ENCODE peak calls at places on chromosomes 13 and 19, in seven cellular contexts. D, W, Z, L, H, Q and T are unnamed samples.

GRCh38 chr13:27211771-27212364 is 39.5 kb upstream of the RPL21 start:
- DNase-seq in H (no peak), W (peak), Q (no peak), D (no peak), L (no peak), Z (peak), T (no peak)

GRCh38 chr19:58479736-58480480 is 3.8 kb downstream of the ZNF446 start:
- DNase-seq in D (no peak), L (no peak), H (no peak), Z (no peak), W (no peak), Q (no peak), T (no peak)

GRCh38 chr19:43807651-43808050 is 5.4 kb upstream of the LYPD5 start:
- DNase-seq in W (no peak), Q (no peak), D (no peak), H (no peak), Z (no peak), L (no peak), T (no peak)

GRCh38 chr19:46081928-46082727 is 41.3 kb upstream of the IGFL4 start:
- DNase-seq in Z (no peak), Q (no peak), W (no peak), D (no peak), H (peak), L (no peak), T (no peak)

GRCh38 chr13:30308548-30308947 is 1.2 kb upstream of the KATNAL1 start:
- DNase-seq in L (no peak), Q (no peak), Z (no peak), H (peak), D (no peak), W (peak), T (no peak)

GRCh38 chr13:35389535-35389934 is 87.0 kb downstream of the MAB21L1 start:
- DNase-seq in Q (no peak), Z (no peak), H (no peak), W (no peak), L (no peak), D (no peak), T (no peak)

GRCh38 chr19:23403581-23404324 is 8.5 kb upstream of the ZNF91 start:
- DNase-seq in Q (no peak), Z (no peak), W (no peak), D (no peak), H (peak), L (no peak), T (no peak)

GRCh38 chr13:68128297-68128915 is 898.3 kb upstream of the PCDH9 start:
- DNase-seq in H (no peak), L (no peak), W (no peak), Q (no peak), D (no peak), Z (no peak), T (no peak)

GRCh38 chr13:102251817-102252216 is 150.0 kb downstream of the FGF14 start:
- DNase-seq in L (no peak), D (no peak), Z (no peak), Q (no peak), W (no peak), H (no peak), T (no peak)

GRCh38 chr19:36514012-36514612 is 14.0 kb downstream of the ZNF260 start:
- DNase-seq in Q (no peak), H (no peak), D (no peak), W (no peak), L (no peak), Z (no peak), T (no peak)

GRCh38 chr19:54448037-54448773 is 794 bp upstream of the LENG8 start:
- DNase-seq in H (peak), W (no peak), Q (peak), Z (peak), L (peak), D (peak), T (peak)

GRCh38 chr19:18833849-18834643 is 2.3 kb downstream of the UPF1 start:
- DNase-seq in H (peak), Z (no peak), W (no peak), Q (no peak), D (no peak), L (no peak), T (no peak)

GRCh38 chr19:38207543-38207942 is 16.5 kb downstream of the DPF1 start:
- DNase-seq in Q (no peak), H (no peak), W (no peak), L (no peak), Z (no peak), D (no peak), T (no peak)

GRCh38 chr13:98556968-98557591 is 19.8 kb downstream of the STK24 start:
- DNase-seq in D (no peak), Q (no peak), L (no peak), H (peak), Z (no peak), W (no peak), T (no peak)

GRCh38 chr19:31220540-31220939 is 128.7 kb downstream of the TSHZ3 start:
- DNase-seq in Q (no peak), W (no peak), L (no peak), D (no peak), Z (no peak), H (no peak), T (no peak)

GRCh38 chr19:8451885-8452284 is 7.1 kb downstream of the HNRNPM start:
- DNase-seq in Z (no peak), H (peak), L (no peak), D (no peak), Q (no peak), W (no peak), T (no peak)

GRCh38 chr19:8452446-8453123 is 7.8 kb downstream of the HNRNPM start:
- DNase-seq in Q (peak), Z (no peak), L (no peak), W (no peak), H (no peak), D (no peak), T (no peak)

GRCh38 chr19:8451377-8451776 is 6.6 kb downstream of the HNRNPM start:
- DNase-seq in Z (no peak), H (no peak), W (no peak), D (no peak), L (no peak), Q (no peak), T (no peak)

GRCh38 chr19:8446055-8446709 is 1.4 kb downstream of the HNRNPM start:
- DNase-seq in Z (no peak), Q (no peak), D (no peak), H (no peak), L (no peak), W (no peak), T (no peak)

DNA sequence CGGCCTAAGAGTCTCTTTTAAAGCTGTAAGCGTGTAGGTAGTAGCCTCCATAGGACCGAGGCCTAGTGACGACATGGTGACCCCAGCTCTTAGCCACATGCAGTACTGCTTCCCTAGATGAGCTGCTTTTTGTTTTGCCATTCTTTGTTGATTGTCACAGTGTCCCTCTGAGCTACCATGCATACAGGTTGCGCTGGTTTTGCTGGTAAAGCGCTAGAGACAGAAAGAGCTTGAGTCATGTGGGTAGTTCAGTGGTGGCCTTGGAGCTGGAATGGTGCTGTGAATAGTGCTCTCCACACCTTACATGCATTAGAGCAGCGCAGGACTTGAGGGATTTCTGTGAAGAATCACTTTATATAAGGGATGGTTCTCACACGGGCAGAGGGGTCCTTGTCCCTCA is 5.1 kb downstream of the HNRNPM start:
- DNase-seq in Q (no peak), D (no peak), Z (no peak), W (no peak), L (no peak), H (no peak), T (no peak)
- H3K4me3 ChIP-seq in Q (no peak), D (no peak), Z (no peak), W (no peak), L (peak), H (no peak), T (no peak)

DNA sequence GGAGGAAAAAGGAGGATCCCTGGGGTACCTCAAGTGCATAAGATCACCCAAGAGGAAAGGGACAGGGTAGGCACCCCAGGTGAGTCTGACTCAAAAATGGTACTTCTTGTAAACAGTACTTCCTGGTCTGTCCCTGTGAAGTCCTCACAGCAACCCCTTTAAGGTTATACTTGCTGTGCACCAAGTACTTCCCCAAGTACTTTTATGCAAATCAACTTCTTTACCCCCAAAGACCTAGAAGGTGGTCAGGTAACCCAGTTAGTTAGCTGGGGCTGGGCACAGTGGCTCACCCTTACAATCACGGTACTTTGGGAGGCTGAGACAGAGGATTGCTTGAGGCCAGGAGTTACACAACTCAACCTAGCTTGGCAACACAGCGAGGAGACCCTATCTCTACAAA is 2.5 kb downstream of the CALR start:
- DNase-seq in W (no peak), H (no peak), Q (no peak), Z (no peak), L (no peak), D (no peak), T (no peak)
- H3K4me3 ChIP-seq in W (peak), H (no peak), Q (no peak), Z (peak), L (peak), D (no peak), T (no peak)

DNA sequence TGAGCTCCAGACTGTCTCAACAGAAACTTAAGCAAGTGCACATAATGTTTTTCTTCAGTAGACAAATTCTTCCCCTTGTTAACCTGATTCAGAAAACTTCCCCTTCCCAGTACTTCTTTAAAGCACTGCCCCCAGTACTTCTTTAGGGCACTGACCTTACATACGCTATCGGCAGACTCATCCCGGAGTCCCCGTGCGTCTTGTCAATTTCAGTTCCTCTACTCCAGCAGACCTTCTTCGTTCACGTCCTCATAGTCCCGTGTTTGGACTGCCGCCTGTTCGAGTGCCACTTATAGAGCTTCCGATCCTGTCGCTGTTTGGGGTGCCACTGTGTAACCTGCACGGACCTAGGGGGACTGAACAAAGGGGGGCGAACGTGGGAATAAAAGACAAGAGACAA is 29.0 kb downstream of the ZNF627 start:
- DNase-seq in Z (no peak), Q (no peak), W (no peak), L (no peak), D (no peak), H (no peak), T (no peak)
- H3K4me3 ChIP-seq in Z (no peak), Q (no peak), W (no peak), L (no peak), D (no peak), H (no peak), T (no peak)

GRCh38 chr19:56103027-56103614 is 18.0 kb downstream of the ZNF787 start:
- DNase-seq in L (no peak), Q (no peak), H (no peak), Z (no peak), D (no peak), W (no peak), T (no peak)

GRCh38 chr19:56099638-56100539 is 21.2 kb downstream of the ZNF787 start:
- DNase-seq in W (no peak), D (no peak), L (no peak), H (no peak), Q (no peak), Z (no peak), T (no peak)

GRCh38 chr19:56101095-56101494 is 20.0 kb downstream of the ZNF787 start:
- DNase-seq in Z (no peak), W (no peak), D (no peak), L (no peak), Q (no peak), H (no peak), T (no peak)

GRCh38 chr19:56104423-56104822 is 16.7 kb downstream of the ZNF787 start:
- DNase-seq in W (no peak), H (no peak), D (no peak), Z (no peak), Q (no peak), L (no peak), T (no peak)

GRCh38 chr19:56101746-56102535 is 19.2 kb downstream of the ZNF787 start:
- DNase-seq in D (no peak), Q (no peak), W (no peak), Z (no peak), H (no peak), L (no peak), T (no peak)
- H3K4me3 ChIP-seq in D (no peak), Q (no peak), W (no peak), Z (no peak), H (no peak), L (no peak), T (no peak)